ENCODE peak calls at places on chromosomes 7 and 10, in ten cellular contexts. O is progenitor cell of endocrine pancreas; Y is AG04450; A is endothelial cell; J is SK-N-SH; G is uterus; E is tibial nerve; U is CD8-positive, alpha-beta T cell; P is lung; I is heart right ventricle. B is an unnamed sample.

GRCh38 chr7:102322202-102322715 is 34.0 kb downstream of the SPDYE6 start:
- DNase-seq in O (no peak), E (peak), Y (no peak), J (peak), A (no peak), P (no peak), G (no peak), U (no peak), I (no peak), B (no peak)

GRCh38 chr7:36946401-36946739 is 222.1 kb upstream of the AOAH start:
- DNase-seq in P (no peak), A (no peak), G (no peak), E (no peak), O (no peak), J (no peak), Y (no peak), I (no peak), U (no peak), B (no peak)

GRCh38 chr7:91519241-91520200 is 255.3 kb downstream of the FZD1 start:
- DNase-seq in G (no peak), P (no peak), O (no peak), U (no peak), J (no peak), I (no peak), A (no peak), Y (no peak), E (no peak), B (no peak)

GRCh38 chr7:111012799-111013675 is 77.9 kb upstream of the LRRN3 start:
- DNase-seq in A (no peak), G (no peak), E (no peak), Y (no peak), I (no peak), J (no peak), P (peak), U (peak), O (no peak), B (no peak)

GRCh38 chr10:124087672-124088634 is 5.4 kb downstream of the CHST15 start:
- DNase-seq in I (no peak), U (no peak), O (no peak), A (no peak), G (no peak), J (peak), Y (no peak), E (no peak), P (peak), B (no peak)

GRCh38 chr7:13839063-13839462 is 150.4 kb downstream of the ETV1 start:
- DNase-seq in Y (no peak), I (no peak), G (no peak), P (no peak), A (no peak), J (no peak), U (no peak), O (no peak), E (no peak), B (no peak)

GRCh38 chr10:90969947-90970673 is 49.2 kb upstream of the ANKRD1 start:
- DNase-seq in A (no peak), U (no peak), I (no peak), O (no peak), P (no peak), G (no peak), E (no peak), J (no peak), Y (peak), B (no peak)

GRCh38 chr10:5583525-5584175 is 58.9 kb downstream of the CALML3 start:
- DNase-seq in A (peak), P (peak), E (no peak), J (peak), I (peak), U (no peak), Y (no peak), O (no peak), G (no peak), B (no peak)

GRCh38 chr7:121447191-121447920 is 51.2 kb upstream of the FAM3C start:
- DNase-seq in O (no peak), Y (no peak), G (peak), I (no peak), P (no peak), A (no peak), E (no peak), U (no peak), J (no peak), B (no peak)

GRCh38 chr10:129963831-129964501 is at the start of gene EBF3:
- DNase-seq in G (peak), J (peak), E (peak), U (no peak), Y (no peak), I (peak), O (peak), P (no peak), A (peak), B (no peak)

GRCh38 chr10:7890802-7891201 is 72.5 kb downstream of the TAF3 start:
- DNase-seq in Y (no peak), G (no peak), J (no peak), U (no peak), O (no peak), I (no peak), A (no peak), P (no peak), E (no peak), B (no peak)

GRCh38 chr10:99484626-99485581 is 47.8 kb upstream of the NKX2-3 start:
- DNase-seq in Y (no peak), P (no peak), A (peak), O (no peak), J (no peak), U (no peak), E (no peak), G (no peak), I (no peak), B (no peak)

GRCh38 chr10:104574470-104575213 is 66.4 kb upstream of the SORCS3 start:
- DNase-seq in O (no peak), P (peak), G (no peak), Y (no peak), U (no peak), J (no peak), A (no peak), I (no peak), E (no peak), B (no peak)

GRCh38 chr7:47529826-47530555 is 51.9 kb downstream of the TNS3 start:
- DNase-seq in G (no peak), P (no peak), A (no peak), E (no peak), O (no peak), I (no peak), Y (no peak), U (no peak), J (no peak), B (no peak)

GRCh38 chr10:71827828-71828227 is 23.2 kb downstream of the PSAP start:
- DNase-seq in P (no peak), I (no peak), J (no peak), E (no peak), G (no peak), O (no peak), U (no peak), A (no peak), Y (no peak), B (no peak)

GRCh38 chr10:63633677-63634487 is 112.7 kb downstream of the REEP3 start:
- DNase-seq in E (no peak), I (no peak), A (no peak), Y (no peak), J (peak), O (no peak), P (no peak), U (no peak), G (no peak), B (no peak)

GRCh38 chr7:54995631-54996340 is 23.0 kb upstream of the EGFR start:
- DNase-seq in J (no peak), G (no peak), Y (peak), A (no peak), O (no peak), P (no peak), I (no peak), U (no peak), E (no peak), B (peak)

GRCh38 chr7:29281782-29282541 is 87.4 kb downstream of the CHN2 start:
- DNase-seq in E (no peak), U (no peak), G (no peak), I (no peak), J (peak), P (no peak), O (no peak), A (no peak), Y (no peak), B (no peak)

GRCh38 chr10:58240531-58240930 is 27.2 kb downstream of the IPMK start:
- DNase-seq in A (no peak), I (no peak), J (no peak), E (no peak), G (no peak), U (no peak), P (no peak), Y (no peak), O (no peak), B (no peak)

GRCh38 chr10:501596-501995 is 187.9 kb downstream of the DIP2C start:
- DNase-seq in O (no peak), I (no peak), E (no peak), J (no peak), G (peak), A (no peak), U (no peak), Y (no peak), P (no peak), B (no peak)

GRCh38 chr10:98790817-98791216 is 344.1 kb upstream of the HPS1 start:
- DNase-seq in G (no peak), E (no peak), P (no peak), J (peak), Y (no peak), O (no peak), A (no peak), U (no peak), I (no peak), B (no peak)

GRCh38 chr7:116501425-116502167 is 2.1 kb downstream of the CAV2 start:
- DNase-seq in U (no peak), A (no peak), J (no peak), O (no peak), G (peak), I (no peak), E (no peak), P (no peak), Y (no peak), B (no peak)

GRCh38 chr7:46558482-46559193 is 637.6 kb upstream of the IGFBP3 start:
- DNase-seq in A (no peak), J (no peak), E (no peak), U (no peak), Y (no peak), G (no peak), I (no peak), P (no peak), O (no peak), B (no peak)

GRCh38 chr7:151313857-151314256 is 27.8 kb upstream of the NUB1 start:
- DNase-seq in E (no peak), O (no peak), U (no peak), G (peak), J (no peak), Y (no peak), P (no peak), I (peak), A (no peak), B (no peak)

GRCh38 chr10:80204801-80205477 is 398 bp downstream of the ANXA11 start:
- DNase-seq in O (peak), P (no peak), I (peak), Y (no peak), A (peak), J (peak), E (no peak), U (peak), G (peak), B (no peak)

GRCh38 chr10:70729763-70730357 is 55.3 kb downstream of the TBATA start:
- DNase-seq in P (no peak), O (no peak), G (no peak), E (no peak), Y (no peak), I (no peak), U (no peak), A (no peak), J (peak), B (no peak)

GRCh38 chr10:50788951-50789904 is 49.5 kb downstream of the ASAH2B start:
- DNase-seq in I (no peak), A (no peak), G (no peak), O (no peak), Y (peak), E (no peak), P (no peak), U (no peak), J (peak), B (no peak)

GRCh38 chr10:88038268-88038667 is 174.8 kb downstream of the PTEN start:
- DNase-seq in P (no peak), G (no peak), Y (peak), O (no peak), I (no peak), A (no peak), J (no peak), E (no peak), U (no peak), B (peak)

GRCh38 chr10:129711261-129711660 is 244.2 kb downstream of the MGMT start:
- DNase-seq in I (no peak), O (no peak), E (no peak), Y (no peak), G (no peak), J (no peak), U (no peak), P (no peak), A (no peak), B (no peak)

GRCh38 chr10:34280599-34281374 is 534.3 kb downstream of the PARD3 start:
- DNase-seq in P (no peak), J (no peak), O (no peak), E (no peak), U (no peak), G (peak), Y (peak), A (no peak), I (no peak), B (peak)

GRCh38 chr7:74461970-74462706 is 8.4 kb downstream of the GTF2IRD1 start:
- DNase-seq in I (no peak), O (no peak), G (no peak), J (no peak), E (no peak), Y (no peak), A (no peak), U (no peak), P (no peak), B (no peak)

GRCh38 chr10:49053053-49053997 is 62.0 kb downstream of the VSTM4 start:
- DNase-seq in G (no peak), I (peak), A (no peak), J (no peak), P (peak), Y (no peak), U (no peak), O (no peak), E (no peak), B (no peak)

GRCh38 chr7:77837275-77837674 is 38.7 kb downstream of the PHTF2 start:
- DNase-seq in A (no peak), I (no peak), J (no peak), O (no peak), G (no peak), E (no peak), P (no peak), U (no peak), Y (no peak), B (no peak)

GRCh38 chr7:100504887-100505611 is 21.3 kb downstream of the NYAP1 start:
- DNase-seq in J (no peak), G (no peak), P (no peak), A (no peak), I (no peak), O (no peak), U (no peak), Y (no peak), E (no peak), B (no peak)

GRCh38 chr10:103911021-103911459 is 6.9 kb downstream of the STN1 start:
- DNase-seq in Y (no peak), G (no peak), P (no peak), J (no peak), E (no peak), U (peak), A (no peak), O (no peak), I (no peak), B (no peak)

GRCh38 chr10:87931836-87932230 is 68.4 kb downstream of the PTEN start:
- DNase-seq in G (no peak), U (no peak), O (no peak), Y (no peak), I (no peak), P (no peak), J (no peak), E (no peak), A (no peak), B (no peak)

GRCh38 chr7:102872460-102872859 is 40.3 kb upstream of the LRRC17 start:
- DNase-seq in E (no peak), J (no peak), P (no peak), O (no peak), A (no peak), I (no peak), Y (peak), G (no peak), U (no peak), B (no peak)

DNA sequence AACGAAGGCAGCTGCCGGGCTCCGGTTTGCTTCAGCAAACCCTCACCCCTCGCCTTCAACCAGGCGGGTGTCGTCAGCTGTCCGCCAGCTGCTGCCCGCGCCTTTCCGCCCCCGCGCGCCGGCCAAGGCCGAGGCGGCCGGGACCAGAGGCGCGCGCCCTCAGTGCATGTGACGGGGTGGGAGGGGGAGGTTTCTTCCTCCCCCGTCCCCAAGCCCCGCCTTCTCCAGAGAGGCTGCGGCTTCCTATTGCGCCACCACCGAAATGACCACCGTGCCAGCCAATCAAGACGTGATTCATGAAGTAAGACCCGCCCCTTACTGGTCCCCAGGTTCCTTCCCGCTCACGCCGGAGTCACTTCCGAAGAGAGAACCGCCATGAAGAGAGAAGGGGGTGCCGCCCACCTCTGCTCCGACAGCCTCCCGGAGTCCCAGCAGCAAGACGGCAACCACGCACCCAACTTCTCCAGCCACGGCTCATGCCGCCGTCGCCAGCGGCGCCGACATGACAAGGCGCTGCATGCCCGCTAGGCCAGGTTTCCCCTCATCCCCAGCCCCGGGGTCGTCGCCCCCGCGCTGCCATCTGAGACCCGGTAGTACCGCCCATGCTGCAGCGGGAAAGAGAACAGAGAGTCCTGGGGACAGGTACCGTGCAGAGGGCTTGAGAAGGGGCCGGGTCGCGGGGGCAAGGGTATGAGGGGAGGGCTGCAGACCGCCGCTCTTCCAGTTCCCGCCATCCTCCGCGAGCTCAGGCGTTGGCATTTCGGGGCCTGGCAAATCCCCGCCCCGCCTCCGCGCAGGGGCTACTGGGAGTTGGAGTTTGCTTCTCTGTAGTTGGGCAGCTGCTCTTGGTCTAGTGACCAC is at the start of gene SLF2:
- DNase-seq in E (peak), A (peak), P (peak), O (peak), J (peak), I (peak), U (peak), Y (peak), G (peak), B (peak)
- TF ChIP-seq CTCF in E (no peak), A (no peak), P (no peak), O (peak), J (no peak), I (peak), U (no peak), Y (no peak), G (peak), B (no peak)

DNA sequence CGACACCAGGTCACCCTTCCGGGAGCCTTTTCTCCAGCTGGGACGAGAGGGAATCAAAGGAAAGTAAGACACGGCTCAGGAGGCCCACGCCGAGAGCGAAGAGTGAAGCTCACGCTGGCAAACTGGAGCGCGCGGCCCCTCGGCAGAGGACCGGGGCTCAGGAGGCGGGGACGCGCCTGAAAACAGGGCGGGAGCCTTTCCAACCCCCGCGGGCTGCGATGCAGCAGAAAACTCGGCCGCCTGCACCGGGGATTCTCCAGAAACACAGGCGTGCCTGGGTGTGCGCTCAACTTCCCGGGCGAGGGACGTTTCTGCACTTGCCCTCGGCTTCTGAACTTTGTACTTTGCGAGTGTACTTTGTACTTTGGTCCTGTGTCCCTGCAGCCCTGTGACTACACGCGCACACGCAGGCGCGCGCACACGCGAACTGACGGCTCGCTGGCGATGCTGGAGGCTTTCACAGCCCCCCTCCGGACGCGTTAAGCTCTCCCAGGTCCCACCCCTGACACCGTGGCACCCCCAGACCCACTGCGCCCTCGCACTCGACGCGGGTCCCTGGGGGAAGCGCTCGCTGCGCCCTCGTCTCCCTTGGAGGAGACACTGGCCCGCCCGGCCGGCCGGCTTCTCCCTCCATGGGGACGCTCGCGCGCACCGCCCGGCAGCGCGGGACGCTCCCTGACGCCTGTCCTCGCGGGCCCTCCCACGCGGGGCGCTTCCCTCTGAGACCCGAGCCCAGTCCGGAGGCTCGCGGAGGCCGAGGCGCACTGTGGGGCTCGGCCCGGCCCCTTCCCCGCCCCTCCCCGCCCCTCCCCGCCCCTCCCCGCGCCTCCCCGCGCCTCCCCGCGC is 588 bp upstream of the PAOX start:
- DNase-seq in I (peak), P (peak), J (peak), Y (no peak), A (peak), E (peak), G (peak), O (no peak), U (peak), B (no peak)
- TF ChIP-seq CTCF in I (no peak), P (no peak), J (no peak), Y (no peak), A (no peak), E (no peak), G (no peak), O (no peak), U (no peak), B (no peak)

GRCh38 chr10:60335708-60336107 is 54.0 kb downstream of the ANK3 start:
- DNase-seq in J (no peak), P (no peak), A (no peak), O (no peak), I (no peak), E (no peak), Y (no peak), U (no peak), G (no peak), B (no peak)
- TF ChIP-seq CTCF in J (peak), P (no peak), A (no peak), O (no peak), I (no peak), E (no peak), Y (peak), U (no peak), G (no peak), B (peak)

DNA sequence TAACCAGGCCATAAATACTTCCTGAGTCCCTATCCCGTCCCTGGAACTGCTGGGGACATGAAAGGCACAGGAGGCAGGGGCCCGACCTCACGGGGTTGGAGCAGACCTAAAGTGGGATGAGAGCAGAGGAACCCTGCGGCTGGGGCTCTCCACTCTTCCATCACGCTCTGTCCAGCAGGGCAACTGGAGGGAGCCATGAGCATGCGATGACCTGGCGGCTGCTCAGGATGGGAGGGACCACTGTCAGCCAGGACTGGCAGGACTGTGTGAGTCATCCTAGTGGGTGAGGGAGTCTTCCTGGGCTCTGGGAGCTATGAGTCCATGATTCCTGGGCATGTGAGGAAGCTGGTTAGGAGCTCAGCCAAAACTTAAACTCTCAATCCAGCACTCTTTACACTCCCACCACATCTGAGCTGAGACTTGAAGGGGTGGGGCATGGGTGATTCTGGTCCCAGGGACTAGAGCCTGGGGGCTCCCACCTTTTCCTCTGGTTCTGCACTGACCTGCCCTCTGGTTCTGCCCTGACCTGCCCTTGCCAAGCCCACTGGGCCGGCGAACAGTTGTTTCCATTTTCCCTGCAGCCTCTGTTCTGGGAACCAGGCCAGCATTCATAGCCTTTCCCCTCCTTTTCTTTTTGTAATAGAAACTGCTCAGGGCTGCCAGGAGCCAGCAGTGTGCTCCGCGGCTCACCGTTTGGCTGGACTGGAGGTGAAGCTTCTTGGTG is 47.1 kb downstream of the SYPL1 start:
- DNase-seq in O (no peak), U (no peak), A (no peak), P (peak), J (peak), G (peak), I (peak), Y (peak), E (peak), B (peak)
- TF ChIP-seq CTCF in O (no peak), U (no peak), A (no peak), P (no peak), J (peak), G (peak), I (peak), Y (peak), E (no peak), B (no peak)

GRCh38 chr10:77380723-77381122 is 256.9 kb downstream of the KCNMA1 start:
- DNase-seq in E (no peak), A (no peak), Y (no peak), P (no peak), I (no peak), O (no peak), G (no peak), J (no peak), U (no peak), B (no peak)
- TF ChIP-seq CTCF in E (no peak), A (no peak), Y (no peak), P (no peak), I (no peak), O (no peak), G (no peak), J (no peak), U (no peak), B (no peak)

B was measured in AG09319.